ENCODE peak calls at places on chromosomes 5 and 9, in eight cellular contexts. S is AG04450; M is HepG2; C is endothelial cell; D is midbrain; J is activated CD4-positive, alpha-beta T cell treated with anti-CD3 and anti-CD28 coated beads, Interleukin-2, amount 50 U/mL, for 1 hour; B is upper lobe of left lung; E is cardiac muscle cell. V is an unnamed sample.

GRCh38 chr9:131013771-131014676 is 5.0 kb downstream of the LAMC3 start:
- DNase-seq in B (no peak), D (no peak), S (no peak), C (no peak), J (no peak), E (no peak), M (no peak), V (no peak)

GRCh38 chr9:12722131-12722530 is 28.9 kb downstream of the TYRP1 start:
- DNase-seq in S (no peak), E (peak), D (no peak), J (no peak), B (no peak), C (no peak), M (no peak), V (no peak)

GRCh38 chr5:43401827-43402226 is 10.4 kb downstream of the CCL28 start:
- DNase-seq in M (peak), B (no peak), S (no peak), C (no peak), D (no peak), E (peak), J (no peak), V (no peak)

GRCh38 chr5:169650701-169651331 is 13.7 kb downstream of the DOCK2 start:
- DNase-seq in C (no peak), M (no peak), S (peak), D (no peak), B (no peak), J (no peak), E (peak), V (no peak)

GRCh38 chr5:159038907-159039306 is 60.8 kb downstream of the EBF1 start:
- DNase-seq in J (no peak), E (peak), C (no peak), D (no peak), M (no peak), S (peak), B (no peak), V (no peak)

GRCh38 chr5:126383246-126383645 is 40.0 kb upstream of the GRAMD2B start:
- DNase-seq in E (no peak), S (no peak), C (no peak), J (no peak), M (no peak), D (no peak), B (no peak), V (no peak)

GRCh38 chr9:7051711-7052110 is 293.9 kb downstream of the KDM4C start:
- DNase-seq in B (no peak), D (no peak), S (no peak), C (no peak), M (no peak), E (no peak), J (no peak), V (no peak)

GRCh38 chr9:129023908-129024233 is 4.3 kb downstream of the SH3GLB2 start:
- DNase-seq in J (no peak), S (no peak), E (no peak), D (no peak), C (no peak), B (no peak), M (no peak), V (no peak)

GRCh38 chr5:55004728-55005127 is 19.3 kb upstream of the GZMK start:
- DNase-seq in J (no peak), C (no peak), M (no peak), D (no peak), B (no peak), E (peak), S (no peak), V (no peak)

GRCh38 chr9:99730063-99730462 is 91.6 kb upstream of the NR4A3 start:
- DNase-seq in S (no peak), M (no peak), B (no peak), C (no peak), E (no peak), J (no peak), D (no peak), V (no peak)

GRCh38 chr9:91162784-91163440 is 198.8 kb downstream of the AUH start:
- DNase-seq in B (peak), J (no peak), D (peak), M (no peak), E (peak), C (no peak), S (no peak), V (no peak)

GRCh38 chr5:5598547-5599113 is 176.2 kb downstream of the ICE1 start:
- DNase-seq in M (no peak), J (no peak), C (no peak), E (no peak), B (no peak), S (no peak), D (no peak), V (no peak)

GRCh38 chr5:5132185-5132584 is 7.9 kb upstream of the ADAMTS16 start:
- DNase-seq in J (no peak), M (peak), B (no peak), S (no peak), C (no peak), E (no peak), D (no peak), V (no peak)

GRCh38 chr9:22158275-22158674 is 149.2 kb upstream of the CDKN2B start:
- DNase-seq in J (no peak), S (no peak), M (no peak), C (no peak), B (no peak), D (no peak), E (no peak), V (no peak)

GRCh38 chr5:108747111-108748009 is at the start of gene FER:
- DNase-seq in D (no peak), E (peak), C (peak), B (peak), J (peak), M (peak), S (no peak), V (no peak)

V was measured in glutamatergic neuron.